ENCODE peak calls at places on chromosomes 7 and 10, in six cellular contexts. P is ovary; K is IMR-90; F is osteoblast; Q is CD4-positive, alpha-beta T cell; L is psoas muscle. B is an unnamed sample.

GRCh38 chr7:124784879-124785818 is 19.6 kb upstream of the GPR37 start:
- DNase-seq in F (peak; percentile 58), Q (no peak), P (no peak), L (peak; percentile 53), K (peak; percentile 73), B (peak; percentile 64)

GRCh38 chr7:55366461-55367138 is 1.5 kb downstream of the LANCL2 start:
- DNase-seq in Q (no peak), K (no peak), P (no peak), L (no peak), F (peak; percentile 59), B (no peak)

GRCh38 chr7:149330914-149331567 is 69.0 kb downstream of the ZNF783 start:
- DNase-seq in K (no peak), F (no peak), L (no peak), Q (no peak), P (no peak), B (no peak)

GRCh38 chr10:70561051-70561450 is 41.5 kb downstream of the PRF1 start:
- DNase-seq in K (no peak), P (no peak), L (peak; percentile 27), F (peak; percentile 67), Q (no peak), B (no peak)

GRCh38 chr7:96400518-96400917 is 78.6 kb upstream of the SLC25A13 start:
- DNase-seq in F (no peak), Q (no peak), P (no peak), L (no peak), K (peak; percentile 7), B (no peak)

GRCh38 chr7:36966039-36966438 is 241.7 kb upstream of the AOAH start:
- DNase-seq in P (no peak), Q (no peak), K (no peak), F (no peak), L (no peak), B (no peak)

GRCh38 chr10:70985824-70986336 is 97.5 kb upstream of the PCBD1 start:
- DNase-seq in F (no peak), L (no peak), P (no peak), Q (no peak), K (no peak), B (no peak)

GRCh38 chr10:33459597-33459996 is 125.1 kb upstream of the NRP1 start:
- DNase-seq in K (peak; percentile 28), P (no peak), L (no peak), F (no peak), Q (no peak), B (no peak)

GRCh38 chr7:143958781-143959180 is 4.1 kb downstream of the OR2F1 start:
- DNase-seq in Q (no peak), F (no peak), L (no peak), K (peak; percentile 39), P (no peak), B (no peak)

GRCh38 chr10:100829933-100830727 is 82.6 kb upstream of the SLF2 start:
- DNase-seq in Q (no peak), K (no peak), L (no peak), P (no peak), F (peak; percentile 78), B (no peak)
- H3K27me3 ChIP-seq in Q (peaks cover 86% of the 10 kb centered on the region), K (peaks cover 94% of the 10 kb centered on the region), L (no peaks in the 10 kb centered on the region), P (no peaks in the 10 kb centered on the region), F (peaks cover 97% of the 10 kb centered on the region), B (peaks cover 4% of the 10 kb centered on the region)

GRCh38 chr7:27146491-27147210 is 923 bp downstream of the HOXA6 start:
- DNase-seq in K (no peak), F (peak; percentile 76), Q (no peak), P (no peak), L (peak; percentile 71), B (no peak)
- H3K27me3 ChIP-seq in K (no peaks in the 10 kb centered on the region), F (no peaks in the 10 kb centered on the region), Q (peaks cover 82% of the 10 kb centered on the region), P (no peaks in the 10 kb centered on the region), L (no peaks in the 10 kb centered on the region), B (no peaks in the 10 kb centered on the region)

GRCh38 chr10:84204122-84204521 is 9.8 kb downstream of the CDHR1 start:
- DNase-seq in Q (no peak), L (no peak), K (no peak), F (no peak), P (no peak), B (no peak)
- H3K27me3 ChIP-seq in Q (no peaks in the 10 kb centered on the region), L (no peaks in the 10 kb centered on the region), K (peaks cover 5% of the 10 kb centered on the region), F (peaks cover 3% of the 10 kb centered on the region), P (no peaks in the 10 kb centered on the region), B (no peaks in the 10 kb centered on the region)

GRCh38 chr10:31940839-31941653 is 12.4 kb upstream of the ARHGAP12 start:
- DNase-seq in K (peak; percentile 95), Q (no peak), F (peak; percentile 84), L (peak; percentile 71), P (no peak), B (peak; percentile 45)
- H3K27me3 ChIP-seq in K (no peaks in the 10 kb centered on the region), Q (no peaks in the 10 kb centered on the region), F (no peaks in the 10 kb centered on the region), L (no peaks in the 10 kb centered on the region), P (no peaks in the 10 kb centered on the region), B (no peaks in the 10 kb centered on the region)

GRCh38 chr10:49646256-49646870 is 32.5 kb downstream of the CHAT start:
- DNase-seq in F (no peak), P (peak; percentile 5), K (no peak), Q (no peak), L (no peak), B (no peak)

GRCh38 chr10:49649294-49649693 is 30.2 kb upstream of the C10orf53 start:
- DNase-seq in F (no peak), L (no peak), P (no peak), K (no peak), Q (no peak), B (no peak)

GRCh38 chr10:49645417-49646255 is 31.8 kb downstream of the CHAT start:
- DNase-seq in P (peak; percentile 1), F (no peak), L (no peak), K (no peak), Q (no peak), B (no peak)

GRCh38 chr10:49647985-49648795 is 31.3 kb upstream of the C10orf53 start:
- DNase-seq in L (no peak), F (no peak), Q (no peak), P (no peak), K (no peak), B (no peak)

DNA sequence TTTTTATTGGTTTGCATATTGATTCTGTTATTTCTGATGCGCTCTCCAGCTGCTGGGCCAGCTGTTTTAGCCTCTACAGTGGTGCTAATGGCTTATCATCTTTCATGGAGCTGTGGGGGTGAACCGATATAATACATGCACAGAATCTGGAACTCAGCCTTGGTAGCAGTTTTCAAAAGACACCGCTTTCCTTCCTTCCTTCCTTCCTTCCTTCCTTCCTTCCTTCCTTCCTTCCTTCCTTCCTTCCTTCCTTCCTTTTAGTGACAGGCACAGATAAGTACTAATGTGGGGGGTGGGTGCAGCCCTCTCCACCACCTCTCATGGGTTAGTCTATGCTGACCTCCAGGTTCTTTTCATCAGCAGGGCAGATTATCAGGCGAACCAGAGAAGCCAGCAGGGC is 31.9 kb upstream of the C10orf53 start:
- DNase-seq in K (no peak), P (no peak), Q (no peak), L (no peak), F (no peak), B (no peak)
- H3K27me3 ChIP-seq in K (peaks cover 8% of the 10 kb centered on the region), P (no peaks in the 10 kb centered on the region), Q (peaks cover 6% of the 10 kb centered on the region), L (no peaks in the 10 kb centered on the region), F (no peaks in the 10 kb centered on the region), B (no peaks in the 10 kb centered on the region)

DNA sequence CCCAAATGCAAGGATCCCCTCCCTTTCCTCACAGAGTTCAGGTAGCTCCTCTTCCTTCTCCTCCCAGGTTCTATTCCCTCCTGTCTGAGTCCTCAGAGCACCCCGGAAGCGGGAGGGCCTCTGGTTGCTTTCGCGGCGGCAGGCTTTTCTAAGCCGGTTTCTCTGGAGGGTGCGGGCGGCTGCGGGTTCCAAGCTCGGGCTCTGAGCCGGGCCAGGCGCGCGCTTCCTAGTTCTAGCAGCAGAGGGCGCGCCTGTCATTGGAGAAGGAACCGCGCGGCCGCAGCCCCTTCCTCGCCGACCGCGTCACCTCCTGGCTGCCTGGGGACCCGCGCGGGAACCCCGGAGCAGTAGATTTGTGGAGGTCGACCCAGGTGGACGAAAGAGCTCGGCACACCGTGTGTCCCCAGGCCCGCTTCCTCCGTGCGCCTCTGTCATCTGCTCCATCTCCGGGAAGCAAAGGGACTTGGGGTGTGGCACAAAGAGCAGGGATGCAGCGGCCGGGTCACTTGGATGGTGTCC is 388.9 kb upstream of the PODXL start:
- DNase-seq in P (peak; percentile 17), Q (no peak), K (peak; percentile 11), L (peak; percentile 68), F (peak; percentile 90), B (peak; percentile 29)
- H3K27me3 ChIP-seq in P (no peaks in the 10 kb centered on the region), Q (peaks cover 18% of the 10 kb centered on the region), K (peaks cover 8% of the 10 kb centered on the region), L (no peaks in the 10 kb centered on the region), F (peaks cover 35% of the 10 kb centered on the region), B (peaks cover 10% of the 10 kb centered on the region)

GRCh38 chr7:71206183-71206582 is 74.2 kb downstream of the GALNT17 start:
- DNase-seq in Q (no peak), F (no peak), L (no peak), K (no peak), P (no peak), B (no peak)

GRCh38 chr7:71210220-71210619 is 78.3 kb downstream of the GALNT17 start:
- DNase-seq in L (no peak), Q (no peak), P (peak; percentile 37), K (no peak), F (no peak), B (peak; percentile 51)

GRCh38 chr7:71208881-71209280 is 76.9 kb downstream of the GALNT17 start:
- DNase-seq in F (no peak), Q (no peak), L (no peak), P (peak; percentile 57), K (no peak), B (no peak)
- H3K27me3 ChIP-seq in F (no peaks in the 10 kb centered on the region), Q (no peaks in the 10 kb centered on the region), L (no peaks in the 10 kb centered on the region), P (no peaks in the 10 kb centered on the region), K (no peaks in the 10 kb centered on the region), B (no peaks in the 10 kb centered on the region)

DNA sequence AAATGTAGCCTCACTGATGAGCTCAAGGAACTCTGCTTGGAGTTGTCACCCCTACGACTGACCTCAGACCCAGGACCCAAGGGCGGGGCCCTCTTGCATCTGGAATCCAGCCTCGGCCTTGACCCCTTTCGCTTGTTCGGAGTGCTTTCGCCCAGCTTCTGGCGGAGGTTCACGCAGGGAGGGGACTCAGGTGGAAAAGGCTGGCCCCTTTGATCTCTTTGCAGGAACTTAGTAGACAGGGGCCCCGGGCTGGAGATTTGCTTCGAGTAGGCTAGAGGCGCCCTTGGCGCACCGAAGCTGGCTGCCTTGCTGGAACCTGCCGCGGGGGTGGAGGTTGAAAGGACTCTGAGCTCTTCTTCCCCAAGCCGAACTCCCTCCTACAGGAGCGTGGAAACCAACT is 255.0 kb downstream of the OTUD1 start:
- DNase-seq in K (no peak), F (no peak), L (no peak), Q (no peak), P (no peak), B (no peak)
- H3K27me3 ChIP-seq in K (no peaks in the 10 kb centered on the region), F (peaks cover 5% of the 10 kb centered on the region), L (peaks cover 3% of the 10 kb centered on the region), Q (peaks cover 59% of the 10 kb centered on the region), P (no peaks in the 10 kb centered on the region), B (peaks cover 26% of the 10 kb centered on the region)

DNA sequence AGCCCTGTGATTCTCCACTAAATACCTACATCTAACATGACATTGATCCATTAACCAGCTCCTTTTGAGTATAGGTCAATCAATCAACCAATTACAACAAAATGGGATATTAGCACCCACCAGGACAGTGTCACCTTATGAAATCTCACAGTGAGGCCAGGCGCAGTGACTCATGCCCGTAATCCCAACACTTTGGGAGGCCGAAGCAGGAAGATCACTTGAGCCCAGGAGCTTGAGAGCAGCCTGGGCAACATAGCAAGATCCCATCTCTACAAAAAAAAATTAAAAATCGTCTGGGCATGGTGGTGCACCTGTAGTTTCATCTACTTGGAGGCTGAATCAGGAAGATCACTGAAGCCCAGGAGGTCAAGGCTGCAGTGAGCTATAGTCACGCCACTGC is 28.5 kb downstream of the SRRM3 start:
- DNase-seq in L (no peak), P (no peak), K (no peak), Q (no peak), F (no peak), B (no peak)
- H3K27me3 ChIP-seq in L (no peaks in the 10 kb centered on the region), P (no peaks in the 10 kb centered on the region), K (peaks cover 17% of the 10 kb centered on the region), Q (peaks cover 49% of the 10 kb centered on the region), F (peaks cover 19% of the 10 kb centered on the region), B (no peaks in the 10 kb centered on the region)